ENCODE peak calls at places on chromosomes 11 and 22, in four cellular contexts. C, X, Y and Q are unnamed samples.

GRCh38 chr11:78268516-78269410 is 80.0 kb downstream of the USP35 start:
- DNase-seq in C (peak; percentile 29), X (no peak), Y (peak; percentile 49), Q (no peak)

GRCh38 chr11:111748035-111748804 is 18.0 kb downstream of the PPP2R1B start:
- DNase-seq in C (no peak), X (no peak), Y (no peak), Q (no peak)

GRCh38 chr22:37166675-37167066 is 17.0 kb upstream of the IL2RB start:
- DNase-seq in C (peak; percentile 90), X (peak; percentile 78), Y (peak; percentile 80), Q (peak; percentile 79)

GRCh38 chr11:26045082-26045481 is 286.8 kb upstream of the ANO3 start:
- DNase-seq in C (no peak), X (peak; percentile 5), Y (no peak), Q (no peak)

GRCh38 chr22:47204002-47204979 is 441.8 kb downstream of the TBC1D22A start:
- DNase-seq in C (no peak), X (no peak), Y (no peak), Q (no peak)

GRCh38 chr11:77165066-77165465 is 37.0 kb downstream of the MYO7A start:
- DNase-seq in C (no peak), X (no peak), Y (no peak), Q (no peak)

GRCh38 chr11:36974771-36975170 is 376.7 kb upstream of the RAG2 start:
- DNase-seq in C (no peak), X (no peak), Y (no peak), Q (no peak)

GRCh38 chr11:59706518-59707285 is 6.9 kb downstream of the OR10V1 start:
- DNase-seq in C (no peak), X (no peak), Y (peak; percentile 84), Q (peak; percentile 79)

GRCh38 chr11:111010391-111011354 is 234.9 kb upstream of the POU2AF2 start:
- DNase-seq in C (no peak), X (no peak), Y (no peak), Q (no peak)

GRCh38 chr11:8266246-8267241 is 2.9 kb upstream of the LMO1 start:
- DNase-seq in C (no peak), X (no peak), Y (no peak), Q (no peak)

GRCh38 chr11:120303004-120303637 is 22.0 kb upstream of the TLCD5 start:
- DNase-seq in C (peak; percentile 42), X (peak; percentile 77), Y (peak; percentile 92), Q (peak; percentile 85)

GRCh38 chr11:8100151-8100550 is 19.1 kb downstream of the TUB start:
- DNase-seq in C (no peak), X (no peak), Y (no peak), Q (no peak)

GRCh38 chr22:23137905-23138520 is 3.8 kb downstream of the RSPH14 start:
- DNase-seq in C (no peak), X (peak; percentile 94), Y (peak; percentile 38), Q (peak; percentile 32)

GRCh38 chr11:126419801-126420729 is 64.6 kb downstream of the ST3GAL4 start:
- DNase-seq in C (no peak), X (peak; percentile 75), Y (peak; percentile 16), Q (no peak)

GRCh38 chr11:44979536-44980399 is 29.1 kb upstream of the TP53I11 start:
- DNase-seq in C (peak; percentile 36), X (no peak), Y (peak; percentile 62), Q (peak; percentile 76)

GRCh38 chr11:134678152-134678551 is 266.1 kb upstream of the B3GAT1 start:
- DNase-seq in C (no peak), X (no peak), Y (no peak), Q (no peak)

GRCh38 chr11:17748761-17749721 is 14.5 kb downstream of the KCNC1 start:
- DNase-seq in C (no peak), X (no peak), Y (no peak), Q (no peak)

GRCh38 chr11:100576044-100577021 is 110.8 kb upstream of the ARHGAP42 start:
- DNase-seq in C (no peak), X (peak; percentile 61), Y (peak; percentile 81), Q (peak; percentile 66)

GRCh38 chr22:22821340-22821739 is 66.3 kb upstream of the IGLL5 start:
- DNase-seq in C (no peak), X (no peak), Y (no peak), Q (no peak)

GRCh38 chr11:35206616-35207015 is 67.6 kb downstream of the CD44 start:
- DNase-seq in C (no peak), X (no peak), Y (no peak), Q (no peak)

GRCh38 chr11:125263268-125263790 is 98.8 kb downstream of the PKNOX2 start:
- DNase-seq in C (peak; percentile 82), X (no peak), Y (peak; percentile 97), Q (no peak)

GRCh38 chr11:67312187-67313021 is 9.1 kb downstream of the SSH3 start:
- DNase-seq in C (no peak), X (no peak), Y (no peak), Q (peak; percentile 81)

DNA sequence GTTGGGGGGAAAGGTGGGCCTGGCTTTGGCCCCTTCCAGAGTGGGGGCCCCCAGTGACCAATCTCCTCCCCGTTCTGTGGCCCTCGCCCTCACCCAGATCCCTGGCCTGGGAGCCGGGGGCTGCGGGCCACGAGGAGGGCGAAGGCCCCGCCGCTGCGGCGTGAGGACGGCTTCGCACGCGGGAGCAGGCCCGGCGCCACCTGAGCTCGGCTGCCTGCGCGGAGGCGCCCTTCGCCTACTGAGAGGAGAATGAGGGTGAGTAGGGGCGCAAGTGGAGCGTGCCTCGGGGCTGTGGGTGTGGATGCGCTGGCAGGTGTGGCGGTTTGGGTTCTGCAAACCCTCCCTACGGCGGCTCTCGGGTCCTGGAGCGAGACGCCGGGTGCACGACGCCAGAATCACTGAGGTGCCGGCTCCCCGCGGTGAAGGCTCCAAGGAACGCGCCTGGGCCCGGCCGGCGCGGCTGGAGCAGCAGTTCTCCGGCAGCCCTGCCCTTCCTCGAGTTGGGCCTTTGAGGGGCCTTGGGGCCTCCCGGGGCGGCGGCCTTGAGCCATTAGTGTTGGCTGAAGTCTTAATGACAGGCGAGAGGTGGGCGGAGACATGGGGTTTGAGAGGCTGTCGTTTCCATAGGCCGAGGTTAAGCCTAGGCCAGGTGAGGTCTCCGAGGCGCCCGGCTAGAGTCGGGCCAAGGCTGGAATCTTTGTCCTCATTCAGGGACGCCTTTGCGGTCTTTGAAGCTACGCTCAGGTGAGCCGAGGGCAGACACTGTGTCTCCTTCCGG is 65.3 kb downstream of the CTTN start:
- DNase-seq in C (no peak), X (no peak), Y (no peak), Q (no peak)
- H3K4me3 ChIP-seq in C (no peak overlapping the region), X (no peak overlapping the region), Y (no peak overlapping the region), Q (no peak overlapping the region)

GRCh38 chr22:35648066-35649025 is at the start of gene APOL6:
- DNase-seq in C (no peak), X (peak; percentile 86), Y (peak; percentile 78), Q (peak; percentile 98)
- H3K4me3 ChIP-seq in C (peak within 1 kb of the TSS; percentile 58), X (peak within 1 kb of the TSS; percentile 94), Y (peak within 1 kb of the TSS; percentile 63), Q (peak within 1 kb of the TSS; percentile 85)

DNA sequence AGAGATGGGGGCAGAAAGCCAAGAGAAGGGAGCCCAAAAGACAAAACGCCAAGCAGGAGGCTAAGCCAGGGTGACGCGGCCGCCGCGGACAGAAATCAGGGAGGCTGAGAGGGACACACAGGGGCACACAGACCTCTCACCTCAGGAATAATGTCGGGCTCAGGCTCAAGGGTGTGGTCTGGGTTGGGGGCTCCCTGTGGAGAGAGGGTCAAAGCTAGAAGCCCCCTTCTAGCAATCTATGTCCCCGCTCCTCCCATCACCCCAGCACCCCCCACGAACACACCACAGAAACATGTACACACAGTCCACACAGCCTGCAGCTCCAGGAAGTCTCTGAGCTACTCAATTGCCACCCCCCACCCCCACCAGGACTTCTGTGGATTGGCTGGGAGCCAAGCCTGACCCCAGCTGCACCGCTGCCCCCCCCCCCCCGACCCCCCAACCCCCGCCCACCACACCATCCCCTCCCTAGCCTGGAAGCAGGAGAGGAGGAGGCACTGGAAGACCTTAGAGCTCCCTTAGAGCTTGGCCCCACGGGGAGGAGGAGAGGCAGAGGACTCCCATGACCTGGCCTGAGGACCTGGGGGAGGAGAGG is 6.9 kb downstream of the BCL9L start:
- DNase-seq in C (no peak), X (no peak), Y (peak; percentile 61), Q (peak; percentile 45)
- H3K4me3 ChIP-seq in C (peak overlapping the region; percentile 94), X (no peak overlapping the region), Y (peak overlapping the region; percentile 40), Q (peak overlapping the region; percentile 17)

DNA sequence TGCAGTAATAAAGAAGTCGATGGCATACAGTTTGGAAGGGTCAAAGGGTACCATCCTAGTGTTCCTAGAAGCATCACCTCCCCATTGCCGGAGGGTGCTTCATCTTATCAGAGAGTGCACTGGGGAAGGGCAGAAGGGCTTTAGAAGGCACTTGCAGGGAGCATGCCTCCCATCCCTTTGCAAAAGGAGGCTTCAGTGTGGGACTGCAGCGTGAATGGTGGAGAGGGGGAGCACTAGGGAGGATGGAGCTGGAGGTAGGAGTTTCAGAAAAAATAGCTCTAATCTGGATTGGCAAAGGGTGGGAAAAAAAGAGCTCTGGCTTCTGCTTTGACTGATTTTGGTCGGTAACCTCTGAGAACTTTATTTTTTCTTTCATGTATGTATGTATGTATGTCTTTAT is 5.0 kb downstream of the NTM start:
- DNase-seq in C (no peak), X (no peak), Y (no peak), Q (no peak)
- H3K4me3 ChIP-seq in C (no peak overlapping the region), X (no peak overlapping the region), Y (no peak overlapping the region), Q (no peak overlapping the region)

DNA sequence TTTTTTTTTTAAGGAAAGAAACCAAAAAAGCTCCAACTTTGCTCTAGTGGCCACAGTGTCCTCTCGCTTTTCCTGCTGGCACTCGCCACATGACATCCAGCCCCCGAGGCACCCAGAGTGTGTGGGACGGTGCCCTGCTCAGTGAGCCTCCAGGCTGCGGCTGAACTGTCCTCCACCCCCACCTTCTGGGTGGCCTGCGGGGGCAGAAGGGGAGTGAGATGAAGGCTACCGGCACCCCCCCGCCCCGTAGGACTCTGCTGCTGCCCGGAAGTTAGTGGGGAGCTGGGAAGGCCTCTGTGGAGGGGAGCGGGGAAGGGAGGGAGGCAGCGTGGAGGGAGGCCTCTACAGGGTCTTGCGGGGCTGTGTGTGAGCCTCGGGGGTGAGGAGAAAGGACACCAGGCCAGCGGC is 264.4 kb downstream of the CTTN start:
- DNase-seq in C (no peak), X (no peak), Y (no peak), Q (no peak)
- H3K4me3 ChIP-seq in C (no peak overlapping the region), X (no peak overlapping the region), Y (no peak overlapping the region), Q (no peak overlapping the region)

GRCh38 chr22:21712751-21713427 is 22.7 kb downstream of the YPEL1 start:
- DNase-seq in C (peak; percentile 44), X (peak; percentile 54), Y (peak; percentile 86), Q (peak; percentile 75)
- H3K4me3 ChIP-seq in C (no peak overlapping the region), X (no peak overlapping the region), Y (no peak overlapping the region), Q (no peak overlapping the region)

GRCh38 chr22:31486951-31487350 is 2.7 kb downstream of the EIF4ENIF1 start:
- DNase-seq in C (no peak), X (no peak), Y (no peak), Q (no peak)

GRCh38 chr22:31490496-31490925 is 869 bp upstream of the EIF4ENIF1 start:
- DNase-seq in C (peak; percentile 20), X (peak; percentile 89), Y (peak; percentile 71), Q (peak; percentile 58)

GRCh38 chr22:31489632-31490495 is at the start of gene EIF4ENIF1:
- DNase-seq in C (peak; percentile 90), X (peak; percentile 85), Y (peak; percentile 86), Q (peak; percentile 82)

GRCh38 chr22:31488988-31489617 is 539 bp downstream of the EIF4ENIF1 start:
- DNase-seq in C (peak; percentile 47), X (peak; percentile 23), Y (peak; percentile 31), Q (peak; percentile 32)

DNA sequence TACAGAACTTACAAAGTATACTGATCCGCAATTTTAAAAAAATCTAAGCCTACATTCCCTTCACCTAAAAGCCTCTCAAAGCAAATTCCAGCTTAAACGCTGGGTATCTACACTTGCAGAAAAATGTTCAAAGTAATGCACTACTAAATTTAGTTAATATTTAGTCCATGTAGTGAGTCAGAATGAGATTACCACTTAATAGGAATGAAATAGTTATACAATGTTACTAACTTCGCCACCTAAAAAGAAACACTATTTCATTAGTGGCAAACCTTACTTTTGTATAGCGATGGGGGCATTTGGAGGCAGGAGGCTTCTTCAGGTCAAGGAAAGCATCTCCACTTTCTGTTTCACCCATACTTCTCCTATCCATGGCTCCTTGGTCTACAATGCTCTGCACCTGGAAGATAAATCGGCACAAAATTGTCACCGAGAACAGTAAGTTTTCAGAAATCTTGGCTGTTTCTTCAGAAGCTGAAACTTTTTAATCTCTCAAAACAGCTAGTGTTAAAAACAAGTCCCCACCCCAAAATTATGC is 1.2 kb downstream of the EIF4ENIF1 start:
- DNase-seq in C (no peak), X (peak; percentile 26), Y (no peak), Q (no peak)
- H3K4me3 ChIP-seq in C (peak overlapping the region; percentile 84), X (peak overlapping the region; percentile 74), Y (peak overlapping the region; percentile 82), Q (peak overlapping the region; percentile 97)